ENCODE peak calls at places on chromosomes 1 and 21, in eight cellular contexts. U, Q, P, C, O, S, M and L are unnamed samples.

GRCh38 chr1:229266832-229267500 is 3.9 kb upstream of the RAB4A start:
- DNase-seq in U (no peak), Q (no peak), P (no peak), C (no peak), O (no peak), S (no peak), M (no peak), L (no peak)

GRCh38 chr1:237562247-237562823 is 328.4 kb downstream of the ZP4 start:
- DNase-seq in U (peak), Q (no peak), P (no peak), C (no peak), O (no peak), S (no peak), M (no peak), L (no peak)

GRCh38 chr1:12067900-12068821 is 5.1 kb downstream of the TNFRSF8 start:
- DNase-seq in U (no peak), Q (no peak), P (no peak), C (no peak), O (no peak), S (no peak), M (no peak), L (no peak)

GRCh38 chr1:91900538-91900937 is 14.6 kb upstream of the TGFBR3 start:
- DNase-seq in U (peak), Q (no peak), P (no peak), C (no peak), O (no peak), S (no peak), M (no peak), L (no peak)

GRCh38 chr1:101175474-101175873 is 61.3 kb upstream of the S1PR1 start:
- DNase-seq in U (peak), Q (no peak), P (no peak), C (no peak), O (no peak), S (no peak), M (no peak), L (no peak)

GRCh38 chr1:107594541-107594940 is 370.4 kb downstream of the VAV3 start:
- DNase-seq in U (peak), Q (no peak), P (no peak), C (no peak), O (no peak), S (no peak), M (no peak), L (no peak)

GRCh38 chr1:110605446-110605845 is 712 bp downstream of the KCNA2 start:
- DNase-seq in U (no peak), Q (no peak), P (no peak), C (no peak), O (no peak), S (no peak), M (no peak), L (no peak)

GRCh38 chr1:1342061-1342562 is 7.1 kb downstream of the DVL1 start:
- DNase-seq in U (no peak), Q (no peak), P (no peak), C (no peak), O (no peak), S (no peak), M (no peak), L (no peak)

GRCh38 chr1:17819129-17819802 is 64.1 kb downstream of the ACTL8 start:
- DNase-seq in U (no peak), Q (no peak), P (no peak), C (no peak), O (peak), S (no peak), M (no peak), L (no peak)

GRCh38 chr1:171486048-171486519 is 754 bp downstream of the PRRC2C start:
- DNase-seq in U (peak), Q (peak), P (no peak), C (no peak), O (peak), S (no peak), M (no peak), L (no peak)

GRCh38 chr1:110083453-110084225 is 13.2 kb upstream of the ALX3 start:
- DNase-seq in U (no peak), Q (no peak), P (peak), C (peak), O (no peak), S (no peak), M (no peak), L (no peak)

GRCh38 chr1:23553896-23554480 is 5.3 kb downstream of the ID3 start:
- DNase-seq in U (no peak), Q (no peak), P (peak), C (no peak), O (peak), S (no peak), M (no peak), L (no peak)

GRCh38 chr1:10057305-10057704 is 24.5 kb downstream of the UBE4B start:
- DNase-seq in U (no peak), Q (peak), P (no peak), C (no peak), O (no peak), S (no peak), M (no peak), L (no peak)

GRCh38 chr21:45078877-45079281 is 4.5 kb downstream of the ADARB1 start:
- DNase-seq in U (no peak), Q (no peak), P (no peak), C (no peak), O (peak), S (no peak), M (no peak), L (peak)

GRCh38 chr1:5709976-5710375 is 282.2 kb downstream of the NPHP4 start:
- DNase-seq in U (no peak), Q (no peak), P (no peak), C (no peak), O (peak), S (no peak), M (no peak), L (no peak)

GRCh38 chr21:14533555-14534400 is 12.3 kb downstream of the SAMSN1 start:
- DNase-seq in U (peak), Q (no peak), P (no peak), C (no peak), O (no peak), S (no peak), M (no peak), L (no peak)

GRCh38 chr1:160800645-160801408 is 4.9 kb downstream of the LY9 start:
- DNase-seq in U (no peak), Q (no peak), P (no peak), C (no peak), O (no peak), S (no peak), M (no peak), L (no peak)

GRCh38 chr1:116330342-116330652 is 42.7 kb upstream of the ATP1A1 start:
- DNase-seq in U (peak), Q (peak), P (no peak), C (no peak), O (no peak), S (no peak), M (no peak), L (no peak)

GRCh38 chr1:55195523-55196233 is 19.5 kb downstream of the USP24 start:
- DNase-seq in U (no peak), Q (no peak), P (no peak), C (no peak), O (no peak), S (no peak), M (no peak), L (no peak)

GRCh38 chr1:109517337-109517736 is 7.8 kb upstream of the AMIGO1 start:
- DNase-seq in U (no peak), Q (no peak), P (no peak), C (no peak), O (no peak), S (no peak), M (no peak), L (no peak)

GRCh38 chr1:227766015-227766634 is 30.9 kb downstream of the SNAP47 start:
- DNase-seq in U (peak), Q (peak), P (no peak), C (peak), O (peak), S (no peak), M (no peak), L (peak)

GRCh38 chr1:15453773-15454172 is 2.8 kb upstream of the CELA2A start:
- DNase-seq in U (no peak), Q (peak), P (no peak), C (no peak), O (no peak), S (no peak), M (no peak), L (no peak)

GRCh38 chr1:223411309-223411708 is 18.1 kb downstream of the CCDC185 start:
- DNase-seq in U (no peak), Q (no peak), P (no peak), C (no peak), O (no peak), S (no peak), M (no peak), L (no peak)

GRCh38 chr1:193513032-193513431 is 326.6 kb upstream of the B3GALT2 start:
- DNase-seq in U (no peak), Q (no peak), P (no peak), C (no peak), O (no peak), S (no peak), M (no peak), L (no peak)

GRCh38 chr1:220113136-220113695 is 19.3 kb downstream of the IARS2 start:
- DNase-seq in U (peak), Q (no peak), P (no peak), C (no peak), O (peak), S (no peak), M (no peak), L (no peak)

GRCh38 chr1:188128761-188129160 is 1300.0 kb downstream of the PLA2G4A start:
- DNase-seq in U (peak), Q (no peak), P (no peak), C (peak), O (no peak), S (no peak), M (no peak), L (no peak)

GRCh38 chr1:57987507-57987906 is 559.0 kb downstream of the OMA1 start:
- DNase-seq in U (no peak), Q (no peak), P (no peak), C (no peak), O (no peak), S (no peak), M (no peak), L (no peak)

GRCh38 chr1:46202975-46203737 is at the start of gene LURAP1:
- DNase-seq in U (no peak), Q (no peak), P (peak), C (peak), O (no peak), S (no peak), M (no peak), L (peak)

GRCh38 chr1:210360852-210361477 is 32.3 kb downstream of the HHAT start:
- DNase-seq in U (peak), Q (no peak), P (no peak), C (no peak), O (no peak), S (no peak), M (no peak), L (no peak)

GRCh38 chr1:226422478-226422877 is 14.6 kb upstream of the PARP1 start:
- DNase-seq in U (no peak), Q (no peak), P (no peak), C (no peak), O (no peak), S (no peak), M (no peak), L (no peak)

GRCh38 chr1:86687595-86687994 is 16.8 kb upstream of the SH3GLB1 start:
- DNase-seq in U (peak), Q (no peak), P (no peak), C (no peak), O (no peak), S (no peak), M (no peak), L (no peak)

GRCh38 chr21:33854604-33855003 is 61.0 kb downstream of the ATP5PO start:
- DNase-seq in U (peak), Q (no peak), P (no peak), C (no peak), O (no peak), S (no peak), M (no peak), L (no peak)

GRCh38 chr1:70718086-70718630 is 307.1 kb downstream of the CTH start:
- DNase-seq in U (no peak), Q (no peak), P (no peak), C (no peak), O (no peak), S (no peak), M (no peak), L (no peak)

GRCh38 chr1:41272601-41273000 is 30.5 kb upstream of the SCMH1 start:
- DNase-seq in U (no peak), Q (no peak), P (no peak), C (no peak), O (no peak), S (no peak), M (no peak), L (no peak)

GRCh38 chr1:219837274-219837993 is 90.9 kb downstream of the SLC30A10 start:
- DNase-seq in U (peak), Q (no peak), P (no peak), C (no peak), O (no peak), S (no peak), M (no peak), L (no peak)

GRCh38 chr1:17167783-17168479 is 37.0 kb upstream of the PADI1 start:
- DNase-seq in U (peak), Q (no peak), P (no peak), C (no peak), O (no peak), S (no peak), M (no peak), L (no peak)

GRCh38 chr1:226250511-226250910 is 27.0 kb downstream of the MIXL1 start:
- DNase-seq in U (no peak), Q (no peak), P (no peak), C (no peak), O (no peak), S (no peak), M (no peak), L (no peak)

GRCh38 chr21:24395320-24395933 is 1211.9 kb downstream of the MRPL39 start:
- DNase-seq in U (no peak), Q (no peak), P (no peak), C (no peak), O (no peak), S (no peak), M (no peak), L (no peak)

GRCh38 chr1:87792094-87792493 is 463.4 kb downstream of the LMO4 start:
- DNase-seq in U (peak), Q (no peak), P (no peak), C (no peak), O (no peak), S (no peak), M (no peak), L (no peak)

GRCh38 chr1:87799451-87799850 is 470.8 kb downstream of the LMO4 start:
- DNase-seq in U (no peak), Q (no peak), P (no peak), C (no peak), O (no peak), S (no peak), M (no peak), L (no peak)

GRCh38 chr1:87794788-87795614 is 466.3 kb downstream of the LMO4 start:
- DNase-seq in U (peak), Q (no peak), P (no peak), C (no peak), O (no peak), S (no peak), M (no peak), L (no peak)

GRCh38 chr1:87796521-87796920 is 467.8 kb downstream of the LMO4 start:
- DNase-seq in U (no peak), Q (peak), P (no peak), C (no peak), O (no peak), S (no peak), M (no peak), L (no peak)

GRCh38 chr1:87795615-87796337 is 467.1 kb downstream of the LMO4 start:
- DNase-seq in U (peak), Q (peak), P (no peak), C (no peak), O (no peak), S (no peak), M (no peak), L (no peak)
- H3K27ac ChIP-seq in U (no peak), Q (peak), P (no peak), C (no peak), O (no peak), S (no peak), M (no peak), L (no peak)

GRCh38 chr1:201126832-201127754 is at the start of gene ASCL5:
- DNase-seq in U (peak), Q (peak), P (no peak), C (no peak), O (peak), S (no peak), M (no peak), L (no peak)
- TF ChIP-seq CTCF in U (peak), Q (peak), P (no peak), C (no peak), O (no peak), S (no peak), M (no peak), L (no peak)

DNA sequence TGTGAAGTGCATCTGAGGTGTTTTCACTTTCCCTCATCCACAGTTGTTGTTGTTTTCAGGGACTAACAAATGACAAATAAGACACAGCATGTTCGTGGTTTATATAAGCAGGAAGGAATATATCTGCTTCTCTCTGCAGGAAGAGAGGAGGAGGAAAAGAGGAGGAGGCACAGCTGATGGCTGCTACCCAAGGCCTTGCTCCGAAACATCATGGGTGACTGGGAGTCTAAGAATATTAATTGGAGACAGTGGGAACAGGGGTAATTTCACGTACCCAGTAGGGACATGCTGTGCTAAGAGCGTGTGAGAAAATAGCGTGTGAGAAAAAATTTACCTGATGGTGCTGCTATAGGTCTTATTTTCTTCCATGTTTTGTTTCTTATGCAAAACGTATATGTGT is 191.8 kb downstream of the CACNA1E start:
- DNase-seq in U (no peak), Q (no peak), P (no peak), C (no peak), O (no peak), S (no peak), M (no peak), L (no peak)
- H3K27ac ChIP-seq in U (no peak), Q (no peak), P (no peak), C (no peak), O (no peak), S (no peak), M (no peak), L (no peak)

DNA sequence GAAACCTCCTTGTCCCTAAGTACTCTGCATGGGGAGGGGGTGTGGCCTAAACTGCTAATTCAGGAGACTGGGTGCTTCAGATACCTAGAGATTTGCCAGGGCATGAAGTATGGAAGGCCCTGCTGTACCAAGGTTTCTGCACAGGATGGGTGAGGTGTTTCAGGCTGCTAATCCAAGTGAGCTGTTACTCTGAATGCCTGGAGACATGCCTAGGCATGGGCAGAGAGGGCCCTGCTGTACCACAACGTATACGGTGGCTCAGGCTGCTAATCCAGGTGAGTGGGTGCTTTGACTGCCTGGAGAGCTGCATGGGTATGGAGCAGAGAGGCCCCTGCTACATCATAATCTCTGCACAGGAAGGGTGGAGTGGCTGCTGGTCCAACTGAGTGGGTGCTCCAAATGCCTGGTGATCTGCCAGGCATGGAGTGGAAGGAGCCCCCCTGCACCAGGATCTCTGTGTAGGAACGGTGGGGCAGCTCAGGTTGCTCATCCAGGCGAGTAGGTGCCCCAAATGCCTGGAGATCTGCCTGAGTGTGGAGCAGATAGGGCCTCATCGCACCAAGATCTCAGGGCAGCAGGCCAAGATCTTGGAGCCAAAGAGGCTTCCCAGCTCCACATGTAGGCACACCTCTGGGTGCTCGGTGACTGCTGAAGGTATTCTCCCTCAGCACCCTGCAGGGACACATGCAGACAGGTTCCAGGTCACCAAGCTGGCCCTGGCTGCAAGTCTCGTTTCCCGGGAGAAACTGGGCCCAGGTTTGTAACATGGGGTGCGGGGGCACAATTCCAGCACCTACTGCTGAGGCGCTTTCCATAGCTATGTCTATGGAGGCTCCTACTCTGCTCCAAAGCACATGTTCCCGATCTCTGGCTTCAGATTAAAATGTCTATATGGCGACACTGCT is 252.5 kb upstream of the PLXNA2 start:
- DNase-seq in U (no peak), Q (no peak), P (no peak), C (no peak), O (no peak), S (no peak), M (no peak), L (no peak)
- TF ChIP-seq CTCF in U (no peak), Q (no peak), P (no peak), C (no peak), O (no peak), S (no peak), M (no peak), L (no peak)

DNA sequence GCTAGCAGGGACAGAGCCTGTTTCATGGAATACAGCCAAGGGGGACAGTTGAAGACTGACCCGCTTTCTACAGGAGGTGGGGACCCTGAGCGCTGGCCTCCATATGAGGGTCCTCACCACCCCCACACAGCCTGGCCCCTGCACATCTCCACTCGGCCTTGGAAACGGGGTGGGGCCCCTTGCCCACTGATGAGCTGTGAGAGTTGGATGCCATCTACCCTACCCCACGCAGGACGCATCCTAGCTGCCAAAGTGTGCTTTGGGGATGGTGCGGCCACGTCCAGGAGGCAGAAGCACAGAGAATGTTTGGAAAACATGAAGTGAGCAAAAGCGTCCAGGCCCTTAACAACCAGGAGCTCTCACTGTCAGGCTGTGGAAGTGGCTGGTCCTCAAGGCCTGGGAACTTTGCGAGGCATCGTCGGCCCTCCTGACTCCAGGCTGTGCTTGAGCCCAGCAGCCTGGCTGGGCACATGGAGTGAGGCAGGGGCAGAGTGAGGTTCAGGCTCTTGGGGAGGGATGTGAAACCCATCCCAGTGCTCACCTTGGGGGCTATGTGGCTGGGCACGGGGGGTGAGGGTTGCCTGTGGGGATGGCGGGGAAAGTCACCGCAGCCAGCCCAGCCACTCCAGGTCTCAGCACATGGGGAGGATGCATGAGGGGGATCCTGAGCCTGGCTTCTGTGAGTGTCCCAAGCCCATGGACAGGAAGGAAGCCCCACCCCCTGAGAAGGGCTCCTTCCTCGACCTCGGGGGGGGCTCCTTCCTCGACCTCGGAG is 14.8 kb downstream of the ACTRT2 start:
- DNase-seq in U (no peak), Q (no peak), P (no peak), C (peak), O (peak), S (no peak), M (no peak), L (no peak)
- H3K27ac ChIP-seq in U (no peak), Q (no peak), P (no peak), C (no peak), O (no peak), S (no peak), M (no peak), L (no peak)

GRCh38 chr1:205907794-205908193 is 35.5 kb downstream of the SLC26A9 start:
- DNase-seq in U (peak), Q (peak), P (no peak), C (no peak), O (no peak), S (peak), M (no peak), L (no peak)
- TF ChIP-seq CTCF in U (peak), Q (peak), P (no peak), C (peak), O (no peak), S (peak), M (no peak), L (peak)